ENCODE peak calls at places on chromosomes 4 and X, in ten cellular contexts. Z is IMR-90, X is HepG2, M is K562, J is upper lobe of left lung, F is gastrocnemius medialis, E is heart left ventricle, C is HCT116, Y is A549, A is right lobe of liver. G is an unnamed sample.

GRCh38 chr4:25014965-25015506 is 15.7 kb downstream of the LGI2 start:
- ATAC-seq in A (no peak), Z (no peak), F (no peak), E (no peak), C (no peak), M (no peak), X (no peak), J (no peak), Y (no peak), G (no peak)

GRCh38 chr4:151408380-151408629 is 671 bp upstream of the FHIP1A start:
- ATAC-seq in A (no peak), X (no peak), J (no peak), C (no peak), M (no peak), Y (no peak), E (no peak), F (no peak), Z (peak; percentile 9), G (no peak)

GRCh38 chr4:126405369-126405982 is 1090.7 kb downstream of the FAT4 start:
- ATAC-seq in C (peak; percentile 83), F (no peak), J (peak; percentile 16), Y (no peak), M (peak; percentile 68), E (no peak), Z (peak; percentile 54), A (peak; percentile 71), X (peak; percentile 64), G (no peak)

GRCh38 chrX:46279925-46280313 is 265.3 kb downstream of the ZNF674 start:
- ATAC-seq in Z (no peak), J (no peak), X (no peak), A (no peak), M (no peak), E (no peak), F (no peak), C (no peak), Y (no peak), G (no peak)

GRCh38 chr4:128468485-128468989 is 180.9 kb upstream of the PGRMC2 start:
- ATAC-seq in Y (peak; percentile 34), J (peak; percentile 79), Z (peak; percentile 89), F (peak; percentile 94), X (no peak), M (peak; percentile 57), C (no peak), A (peak; percentile 75), E (peak; percentile 70), G (peak; percentile 88)

GRCh38 chrX:7059214-7059838 is 88.2 kb upstream of the STS start:
- ATAC-seq in Z (no peak), Y (no peak), A (no peak), E (no peak), M (no peak), X (no peak), C (no peak), J (no peak), F (no peak), G (no peak)

GRCh38 chr4:55031158-55031557 is 94.2 kb downstream of the KDR start:
- ATAC-seq in X (no peak), Z (no peak), M (no peak), A (no peak), E (no peak), Y (no peak), J (no peak), C (no peak), F (no peak), G (no peak)

GRCh38 chrX:118755633-118756032 is 28.2 kb downstream of the IL13RA1 start:
- ATAC-seq in Y (no peak), A (no peak), X (no peak), M (no peak), J (peak; percentile 58), E (no peak), Z (no peak), C (no peak), F (peak; percentile 27), G (no peak)

GRCh38 chr4:26034849-26035248 is 120.8 kb downstream of the SMIM20 start:
- ATAC-seq in X (no peak), F (no peak), A (no peak), Y (no peak), C (no peak), E (no peak), J (no peak), M (no peak), Z (no peak), G (no peak)

GRCh38 chrX:153829549-153829798 is 870 bp downstream of the PDZD4 start:
- ATAC-seq in A (no peak), M (no peak), X (no peak), E (no peak), J (peak; percentile 19), Z (no peak), Y (no peak), C (peak; percentile 18), F (no peak), G (peak; percentile 27)

GRCh38 chr4:25030283-25031076 is at the start of gene LGI2:
- ATAC-seq in Y (peak; percentile 47), E (no peak), Z (peak; percentile 86), J (peak; percentile 83), C (no peak), A (peak; percentile 57), F (no peak), X (peak; percentile 60), M (no peak), G (peak; percentile 72)

GRCh38 chr4:158122501-158122900 is 50.3 kb downstream of the GASK1B start:
- ATAC-seq in J (no peak), Y (no peak), C (no peak), Z (no peak), M (no peak), X (no peak), E (no peak), A (no peak), F (no peak), G (no peak)

DNA sequence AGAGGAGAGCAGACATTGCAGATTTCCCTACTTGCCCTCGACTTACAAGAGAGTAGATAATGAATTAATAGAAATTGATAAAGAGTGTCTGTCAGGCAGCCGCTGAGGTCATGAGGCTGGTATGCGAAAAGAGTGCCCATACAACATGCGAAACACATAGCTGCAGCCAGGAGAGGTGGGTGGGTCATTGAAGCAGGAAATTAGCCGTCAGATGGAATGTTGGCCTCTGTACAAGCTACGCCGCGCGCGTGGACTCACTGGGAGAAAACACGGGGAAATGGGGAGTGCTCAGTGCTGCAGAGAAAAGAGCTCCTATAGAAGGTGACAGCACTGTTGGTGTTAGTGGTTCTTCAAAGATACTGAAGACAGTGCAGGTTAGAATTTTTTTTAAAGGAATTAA is 125.1 kb downstream of the RAPGEF2 start:
- ATAC-seq in C (peak; percentile 91), A (peak; percentile 70), X (no peak), J (peak; percentile 93), Y (peak; percentile 64), M (peak; percentile 52), Z (peak; percentile 74), E (peak; percentile 79), F (peak; percentile 77), G (peak; percentile 93)
- H3K4me3 ChIP-seq in C (peak overlapping the region; percentile 43), A (no peak overlapping the region), X (no peak overlapping the region), J (peak overlapping the region; percentile 35), Y (no peak overlapping the region), M (no peak overlapping the region), Z (peak overlapping the region; percentile 26), E (peak overlapping the region; percentile 29), F (peak overlapping the region; percentile 51), G (peak overlapping the region; percentile 38)

GRCh38 chrX:77979870-77980269 is 10.4 kb upstream of the PGAM4 start:
- ATAC-seq in E (no peak), X (no peak), A (no peak), J (no peak), C (no peak), F (no peak), M (no peak), Z (no peak), Y (no peak), G (no peak)
- TF ChIP-seq POLR2A in E (no peak), X (no peak), A (no peak), J (no peak), C (no peak), F (no peak), M (no peak), Z (no peak), Y (no peak), G (no peak)

GRCh38 chrX:139692908-139693307 is 15.1 kb downstream of the MCF2 start:
- ATAC-seq in J (no peak), Y (no peak), F (no peak), C (no peak), X (no peak), E (no peak), A (no peak), M (peak; percentile 32), Z (no peak), G (no peak)

GRCh38 chrX:139691493-139691842 is 16.5 kb downstream of the MCF2 start:
- ATAC-seq in Y (peak; percentile 70), A (peak; percentile 57), M (peak; percentile 52), F (no peak), Z (peak; percentile 44), C (no peak), E (no peak), J (no peak), X (peak; percentile 75), G (no peak)

GRCh38 chrX:139692506-139692849 is 15.5 kb downstream of the MCF2 start:
- ATAC-seq in M (peak; percentile 53), C (no peak), A (no peak), Z (no peak), E (no peak), Y (peak; percentile 37), J (no peak), F (no peak), X (no peak), G (no peak)

GRCh38 chrX:139691843-139692505 is 16.0 kb downstream of the MCF2 start:
- ATAC-seq in M (peak; percentile 60), C (no peak), F (no peak), A (peak; percentile 46), X (peak; percentile 48), Z (peak; percentile 64), Y (peak; percentile 87), J (peak; percentile 34), E (no peak), G (peak; percentile 41)
- TF ChIP-seq CTCF in M (no peak), C (no peak), F (no peak), A (no peak), X (no peak), Z (no peak), Y (no peak), J (no peak), E (no peak), G (no peak)

GRCh38 chr4:28351826-28352225 is 1491.2 kb downstream of the STIM2 start:
- ATAC-seq in F (no peak), J (no peak), E (no peak), A (no peak), X (no peak), M (no peak), C (no peak), Z (no peak), Y (no peak), G (no peak)
- H3K4me3 ChIP-seq in F (no peak overlapping the region), J (no peak overlapping the region), E (no peak overlapping the region), A (no peak overlapping the region), X (no peak overlapping the region), M (no peak overlapping the region), C (no peak overlapping the region), Z (no peak overlapping the region), Y (no peak overlapping the region), G (no peak overlapping the region)